ENCODE peak calls at places on chromosomes 7 and 10, in seven cellular contexts. Q, L, P, G, R, B and K are unnamed samples.

GRCh38 chr7:17910377-17910776 is 29.9 kb downstream of the SNX13 start:
- DNase-seq in Q (no peak), L (no peak), P (no peak), G (no peak), R (no peak), B (no peak), K (no peak)

GRCh38 chr7:69677905-69678793 is 79.9 kb downstream of the AUTS2 start:
- DNase-seq in Q (no peak), L (no peak), P (no peak), G (no peak), R (no peak), B (no peak), K (peak)

GRCh38 chr10:88791924-88792323 is 10.6 kb upstream of the LIPM start:
- DNase-seq in Q (no peak), L (peak), P (no peak), G (no peak), R (no peak), B (peak), K (no peak)

GRCh38 chr10:120750167-120750566 is 101.0 kb upstream of the WDR11 start:
- DNase-seq in Q (no peak), L (no peak), P (no peak), G (no peak), R (no peak), B (no peak), K (no peak)

GRCh38 chr7:124033093-124033806 is 383 bp upstream of the TMEM229A start:
- DNase-seq in Q (no peak), L (peak), P (no peak), G (no peak), R (peak), B (no peak), K (peak)

GRCh38 chr10:43222296-43222695 is 44.6 kb downstream of the RASGEF1A start:
- DNase-seq in Q (no peak), L (no peak), P (no peak), G (no peak), R (peak), B (no peak), K (no peak)

GRCh38 chr7:102106625-102107024 is 180.0 kb upstream of the SH2B2 start:
- DNase-seq in Q (no peak), L (no peak), P (no peak), G (no peak), R (no peak), B (no peak), K (no peak)

GRCh38 chr10:69918036-69918435 is 116.3 kb downstream of the COL13A1 start:
- DNase-seq in Q (no peak), L (no peak), P (no peak), G (no peak), R (no peak), B (no peak), K (no peak)

GRCh38 chr10:13054844-13055243 is 45.1 kb upstream of the OPTN start:
- DNase-seq in Q (no peak), L (no peak), P (no peak), G (no peak), R (no peak), B (no peak), K (no peak)

GRCh38 chr7:128247640-128248194 is 6.6 kb downstream of the LEP start:
- DNase-seq in Q (no peak), L (no peak), P (no peak), G (no peak), R (peak), B (no peak), K (no peak)

GRCh38 chr10:98485959-98486358 is 39.2 kb upstream of the HPS1 start:
- DNase-seq in Q (no peak), L (no peak), P (no peak), G (no peak), R (no peak), B (no peak), K (no peak)

GRCh38 chr10:78224602-78225001 is 190.9 kb downstream of the RPS24 start:
- DNase-seq in Q (no peak), L (no peak), P (no peak), G (no peak), R (no peak), B (no peak), K (no peak)